ENCODE peak calls at places on chromosomes 12 and 14, in six cellular contexts. B is IMR-90, N is neuronal stem cell, L is mesendoderm, Y is mesenchymal stem cell, E is trophoblast cell. Q is an unnamed sample.
A peak's percentile ranks its signal among the peaks of the same experiment; 100 is the strongest.

GRCh38 chr14:91415794-91416743 is 1.6 kb downstream of the CCDC88C start:
- DNase-seq in B (no peak), Y (no peak), L (no peak), N (no peak), E (no peak), Q (no peak)

GRCh38 chr12:120276734-120277133 is 11.2 kb upstream of the PXN start:
- DNase-seq in Y (no peak), L (no peak), B (peak; percentile 63), N (no peak), E (peak; percentile 75), Q (no peak)

GRCh38 chr14:99252940-99253868 is 18.8 kb downstream of the BCL11B start:
- DNase-seq in B (no peak), Y (no peak), L (no peak), N (no peak), E (no peak), Q (no peak)

GRCh38 chr14:59215353-59215752 is 26.9 kb downstream of the DAAM1 start:
- DNase-seq in L (no peak), N (no peak), Y (no peak), B (peak; percentile 77), E (peak; percentile 1), Q (no peak)

GRCh38 chr12:31002999-31003398 is 70.7 kb upstream of the DDX11 start:
- DNase-seq in Y (peak; percentile 80), L (peak; percentile 42), N (no peak), B (peak; percentile 35), E (no peak), Q (no peak)

GRCh38 chr12:114902665-114903393 is 218.9 kb upstream of the TBX3 start:
- DNase-seq in B (peak; percentile 96), Y (peak; percentile 70), E (no peak), N (no peak), L (no peak), Q (no peak)

GRCh38 chr12:111428728-111429175 is 23.0 kb downstream of the SH2B3 start:
- DNase-seq in Y (no peak), N (no peak), L (no peak), B (no peak), E (no peak), Q (no peak)

GRCh38 chr12:112112423-112113132 is 4.0 kb upstream of the NAA25 start:
- DNase-seq in B (no peak), L (peak; percentile 56), E (no peak), N (no peak), Y (no peak), Q (peak; percentile 65)

GRCh38 chr12:94260017-94260416 is 111.6 kb downstream of the PLXNC1 start:
- DNase-seq in E (no peak), L (no peak), Y (no peak), N (no peak), B (no peak), Q (no peak)

GRCh38 chr12:54658306-54659264 is 10.4 kb upstream of the DCD start:
- DNase-seq in E (peak; percentile 94), N (no peak), B (peak; percentile 6), Y (no peak), L (peak; percentile 89), Q (peak; percentile 92)

GRCh38 chr14:60323199-60323891 is 74.3 kb downstream of the PPM1A start:
- DNase-seq in B (no peak), L (no peak), N (no peak), E (no peak), Y (no peak), Q (no peak)

GRCh38 chr14:75197338-75197737 is 20.9 kb upstream of the TMED10 start:
- DNase-seq in E (peak; percentile 63), Y (no peak), N (no peak), B (no peak), L (no peak), Q (no peak)

GRCh38 chr14:81557137-81557536 is 23.5 kb upstream of the SEL1L start:
- DNase-seq in N (no peak), Y (no peak), E (no peak), B (no peak), L (no peak), Q (no peak)

GRCh38 chr12:11703378-11703777 is 53.9 kb downstream of the ETV6 start:
- DNase-seq in E (no peak), B (no peak), L (no peak), N (no peak), Y (no peak), Q (no peak)

GRCh38 chr12:104546575-104546974 is 89.8 kb downstream of the CHST11 start:
- DNase-seq in B (no peak), E (no peak), N (no peak), L (no peak), Y (no peak), Q (no peak)

GRCh38 chr14:97499790-97500481 is 702.8 kb downstream of the VRK1 start:
- DNase-seq in N (no peak), Y (no peak), E (no peak), B (no peak), L (no peak), Q (no peak)

GRCh38 chr12:94386422-94386821 is 73.2 kb downstream of the CEP83 start:
- DNase-seq in L (no peak), B (peak; percentile 39), N (no peak), Y (peak; percentile 43), E (no peak), Q (no peak)

GRCh38 chr12:89960607-89961394 is 252.2 kb upstream of the ATP2B1 start:
- DNase-seq in N (no peak), B (peak; percentile 50), L (no peak), Y (no peak), E (peak; percentile 15), Q (no peak)

DNA sequence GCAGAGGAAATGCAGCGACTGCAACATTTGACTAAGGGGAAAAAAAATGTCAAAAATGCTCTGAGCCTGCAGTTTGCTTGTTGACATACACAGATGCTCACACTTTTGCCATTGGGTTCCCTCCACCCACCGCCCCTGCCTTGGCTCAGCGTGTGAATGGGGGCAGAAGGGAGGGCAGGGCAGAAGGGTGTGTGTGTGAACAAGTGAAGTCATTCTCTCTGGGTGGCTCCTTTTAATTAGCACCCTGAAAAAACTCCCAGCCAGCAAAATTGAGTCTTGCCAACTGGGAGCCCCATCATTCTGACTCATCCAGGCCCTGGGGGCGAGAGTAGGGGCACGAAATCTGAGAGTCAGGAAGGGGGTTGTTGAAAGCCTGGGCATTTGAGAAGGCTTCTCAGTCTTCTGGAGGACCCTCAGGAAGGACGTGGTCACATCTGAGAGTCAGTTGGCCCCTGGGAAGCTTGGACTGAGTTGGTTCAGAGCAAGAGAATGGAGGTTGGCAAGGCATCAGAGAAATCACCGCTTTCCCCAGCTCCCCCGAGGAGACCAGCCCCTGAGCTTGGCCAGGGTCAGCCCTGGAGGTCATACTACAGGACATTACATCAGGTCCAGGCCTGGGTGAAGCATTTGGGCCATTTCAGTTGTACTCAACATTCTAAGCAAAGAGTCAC is 22.6 kb upstream of the KRT78 start:
- DNase-seq in B (peak; percentile 73), Y (peak; percentile 84), L (peak; percentile 42), N (no peak), E (peak; percentile 63), Q (no peak)
- H2AK5ac ChIP-seq in B (peak overlapping the region; percentile 89), Y (no peak overlapping the region), L (no peak overlapping the region), N (no peak overlapping the region), E (peak overlapping the region; percentile 52), Q (no peak overlapping the region)

DNA sequence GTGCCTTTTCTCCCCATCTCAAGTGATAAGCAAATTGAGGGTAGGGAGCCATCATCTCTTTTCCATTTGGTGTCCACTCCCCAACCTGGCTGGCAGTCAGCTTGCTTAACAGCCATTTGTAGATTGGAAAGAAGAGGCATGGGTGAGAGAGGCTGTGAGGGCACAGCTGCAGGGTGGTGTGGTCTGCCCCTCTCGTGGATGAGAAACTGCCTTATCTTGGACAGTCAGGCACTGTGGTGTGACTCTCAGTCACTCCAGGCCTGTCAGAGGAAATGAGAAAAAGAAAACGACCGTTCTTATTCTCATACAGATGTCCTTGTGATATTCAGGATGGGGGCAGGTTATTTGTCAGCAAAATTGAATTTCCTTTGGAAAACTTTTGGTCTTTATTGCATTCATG is 65.1 kb upstream of the SRSF5 start:
- DNase-seq in B (no peak), N (no peak), L (no peak), Y (no peak), E (no peak), Q (no peak)
- H3K4me1 ChIP-seq in B (peaks cover 5% of the 10 kb centered on the region), N (peaks cover 9% of the 10 kb centered on the region), L (peaks cover 2% of the 10 kb centered on the region), Y (no peaks in the 10 kb centered on the region), E (no peaks in the 10 kb centered on the region), Q (peaks cover 5% of the 10 kb centered on the region)

DNA sequence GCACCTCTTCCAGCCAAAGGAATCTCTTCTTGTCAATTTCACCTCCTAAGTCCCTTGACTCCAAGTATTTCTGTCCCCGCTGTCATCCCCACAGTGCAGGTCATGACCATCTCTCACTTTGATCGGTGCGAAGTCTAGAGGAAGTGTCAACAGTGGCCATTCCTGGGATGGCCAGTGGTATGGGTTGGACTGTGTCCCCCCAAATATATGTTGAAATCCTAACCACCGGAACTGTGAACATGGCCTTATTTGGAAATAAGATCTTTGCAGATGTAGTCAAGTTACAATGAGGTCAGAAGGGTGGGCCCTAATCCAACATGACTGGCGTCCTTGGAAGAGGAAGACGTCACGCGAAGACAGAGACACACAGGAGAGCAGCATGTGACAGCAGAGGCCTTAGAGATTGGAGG is 155.9 kb upstream of the PRMT8 start:
- DNase-seq in B (no peak), Y (no peak), E (no peak), N (no peak), L (peak; percentile 21), Q (no peak)
- H2AK5ac ChIP-seq in B (no peak overlapping the region), Y (no peak overlapping the region), E (no peak overlapping the region), N (no peak overlapping the region), L (no peak overlapping the region), Q (no peak overlapping the region)

GRCh38 chr14:88004637-88005036 is 298 bp upstream of the GPR65 start:
- DNase-seq in N (no peak), L (no peak), B (no peak), E (no peak), Y (no peak), Q (no peak)
- H3K4me1 ChIP-seq in N (no peaks in the 10 kb centered on the region), L (no peaks in the 10 kb centered on the region), B (no peaks in the 10 kb centered on the region), E (no peaks in the 10 kb centered on the region), Y (no peaks in the 10 kb centered on the region), Q (no peaks in the 10 kb centered on the region)

DNA sequence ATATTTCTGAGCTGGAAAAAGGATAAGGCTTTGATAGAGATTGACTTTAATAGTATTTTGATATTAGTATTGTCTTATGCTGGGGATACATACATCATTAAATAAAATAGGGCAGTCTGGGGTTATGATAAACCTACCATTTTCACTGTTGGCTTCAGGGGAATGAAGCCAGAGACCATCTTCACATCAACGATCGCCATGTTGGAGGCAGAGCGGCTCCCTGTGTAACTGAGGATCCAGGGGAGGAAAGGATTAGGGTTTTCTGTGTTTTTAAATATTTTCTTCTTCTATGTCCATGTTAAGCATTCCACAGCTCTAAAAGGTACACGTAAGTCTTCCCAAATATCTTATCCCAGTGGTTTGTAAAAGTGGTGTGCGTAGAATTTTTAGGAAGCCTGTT is 45.4 kb downstream of the A2M start:
- DNase-seq in E (no peak), N (no peak), Y (no peak), B (no peak), L (no peak), Q (no peak)
- H2AK5ac ChIP-seq in E (no peak overlapping the region), N (no peak overlapping the region), Y (no peak overlapping the region), B (no peak overlapping the region), L (no peak overlapping the region), Q (no peak overlapping the region)

DNA sequence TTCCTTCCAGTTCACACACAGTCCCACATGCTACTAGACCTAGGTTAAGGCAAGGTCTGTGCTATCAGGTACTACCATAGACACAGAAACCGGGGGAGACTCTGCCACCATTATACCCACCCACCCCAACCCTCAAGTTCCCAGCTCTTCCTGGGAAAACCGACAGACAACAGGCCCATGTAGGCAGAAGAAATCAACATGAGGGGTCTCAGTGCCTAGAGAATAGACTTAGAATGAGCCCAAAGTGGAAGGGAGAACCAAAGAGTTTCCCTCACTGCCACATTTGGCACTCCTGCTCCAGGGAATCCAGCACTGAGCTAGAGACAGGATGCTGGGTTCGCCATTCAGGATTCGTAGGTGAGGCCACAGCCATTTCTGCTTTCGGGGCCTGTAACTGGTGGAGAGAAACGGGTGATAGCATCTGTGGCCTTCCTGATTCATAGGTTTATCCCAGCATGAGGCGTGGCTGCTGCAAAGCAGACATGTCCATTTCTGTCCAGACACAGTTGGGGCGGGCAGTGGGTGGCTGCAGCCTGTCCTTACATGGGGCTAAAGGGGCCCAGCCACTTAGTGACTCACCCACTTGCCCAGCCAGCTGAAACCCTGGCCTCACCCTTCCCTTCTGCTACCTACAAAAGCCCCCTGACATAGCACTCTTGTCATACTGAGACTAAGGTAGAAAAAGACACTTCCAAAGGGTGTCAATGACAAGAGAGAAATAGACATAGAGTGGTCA is 69.4 kb downstream of the IRF2BPL start:
- DNase-seq in L (no peak), B (peak; percentile 72), E (peak; percentile 97), N (no peak), Y (peak; percentile 94), Q (no peak)
- H3K4me1 ChIP-seq in L (peaks cover 27% of the 10 kb centered on the region), B (peaks cover 40% of the 10 kb centered on the region), E (peaks cover 54% of the 10 kb centered on the region), N (peaks cover 19% of the 10 kb centered on the region), Y (peaks cover 60% of the 10 kb centered on the region), Q (peaks cover 21% of the 10 kb centered on the region)

Q was measured in H9.